ENCODE peak calls at places on chromosomes 3 and 15, in nine cellular contexts. U is AG09319; V is naive thymus-derived CD8-positive, alpha-beta T cell; D is ovary; S is OCI-M1; B is pulmonary artery endothelial cell; M is C1 segment of cervical spinal cord; T is AG08396; H is stimulated activated CD4-positive, alpha-beta T cell treated with anti-CD3 and anti-CD28 coated beads, Interleukin-12 subunit alpha, Interleukin-12 subunit beta, amount 100 ng/mL, for 4 hours. P is an unnamed sample.

GRCh38 chr3:31004025-31004678 is 109.7 kb upstream of the GADL1 start:
- DNase-seq in U (peak; percentile 58), V (no peak), D (no peak), S (no peak), B (peak; percentile 77), M (no peak), T (peak; percentile 65), H (no peak), P (no peak)

GRCh38 chr3:81198766-81199165 is 562.7 kb downstream of the GBE1 start:
- DNase-seq in U (no peak), V (no peak), D (no peak), S (peak; percentile 47), B (no peak), M (no peak), T (no peak), H (no peak), P (no peak)

GRCh38 chr15:72307036-72307435 is 12.9 kb downstream of the CELF6 start:
- DNase-seq in U (no peak), V (no peak), D (no peak), S (no peak), B (no peak), M (no peak), T (no peak), H (no peak), P (no peak)

GRCh38 chr15:62799919-62800318 is 242.6 kb upstream of the TPM1 start:
- DNase-seq in U (no peak), V (no peak), D (no peak), S (no peak), B (no peak), M (no peak), T (no peak), H (no peak), P (peak; percentile 37)

GRCh38 chr15:85707519-85708338 is 87.0 kb downstream of the KLHL25 start:
- DNase-seq in U (no peak), V (no peak), D (no peak), S (peak; percentile 86), B (peak; percentile 40), M (no peak), T (peak; percentile 20), H (no peak), P (no peak)

GRCh38 chr3:144912968-144913367 is 941.3 kb downstream of the DIPK2A start:
- DNase-seq in U (no peak), V (no peak), D (no peak), S (no peak), B (no peak), M (no peak), T (no peak), H (no peak), P (no peak)

GRCh38 chr3:150414989-150415388 is 6.9 kb downstream of the TSC22D2 start:
- DNase-seq in U (no peak), V (no peak), D (no peak), S (no peak), B (no peak), M (no peak), T (no peak), H (no peak), P (no peak)

GRCh38 chr3:190481779-190482178 is 32.1 kb upstream of the TMEM207 start:
- DNase-seq in U (no peak), V (no peak), D (no peak), S (no peak), B (no peak), M (no peak), T (no peak), H (no peak), P (no peak)

GRCh38 chr3:150603888-150604319 is 783 bp downstream of the SELENOT start:
- DNase-seq in U (no peak), V (no peak), D (no peak), S (peak; percentile 37), B (no peak), M (peak; percentile 61), T (no peak), H (no peak), P (no peak)

GRCh38 chr15:75036269-75036668 is 12.9 kb downstream of the PPCDC start:
- DNase-seq in U (no peak), V (no peak), D (no peak), S (no peak), B (no peak), M (no peak), T (no peak), H (no peak), P (no peak)

GRCh38 chr3:25897019-25897418 is 107.1 kb downstream of the OXSM start:
- DNase-seq in U (no peak), V (no peak), D (no peak), S (peak; percentile 63), B (no peak), M (no peak), T (no peak), H (no peak), P (no peak)

GRCh38 chr15:46848704-46849103 is 868.6 kb upstream of the SEMA6D start:
- DNase-seq in U (no peak), V (no peak), D (no peak), S (no peak), B (no peak), M (no peak), T (peak; percentile 8), H (no peak), P (no peak)

GRCh38 chr3:119206611-119207511 is 33.5 kb downstream of the UPK1B start:
- DNase-seq in U (no peak), V (no peak), D (no peak), S (peak; percentile 35), B (no peak), M (no peak), T (no peak), H (no peak), P (peak; percentile 54)

GRCh38 chr3:184317201-184317600 is 2.8 kb downstream of the EIF4G1 start:
- DNase-seq in U (no peak), V (no peak), D (no peak), S (no peak), B (no peak), M (no peak), T (no peak), H (no peak), P (no peak)

GRCh38 chr3:160641675-160642330 is 35.2 kb upstream of the ARL14 start:
- DNase-seq in U (no peak), V (no peak), D (no peak), S (peak; percentile 40), B (peak; percentile 66), M (no peak), T (no peak), H (no peak), P (no peak)

GRCh38 chr15:91023720-91024119 is 1.3 kb upstream of the VPS33B start:
- DNase-seq in U (no peak), V (no peak), D (no peak), S (no peak), B (no peak), M (no peak), T (no peak), H (no peak), P (no peak)

GRCh38 chr15:101561584-101561906 is 72.0 kb upstream of the PCSK6 start:
- DNase-seq in U (no peak), V (no peak), D (no peak), S (no peak), B (no peak), M (no peak), T (no peak), H (no peak), P (no peak)

GRCh38 chr15:85618956-85619491 is 175.7 kb downstream of the KLHL25 start:
- DNase-seq in U (peak; percentile 93), V (peak; percentile 16), D (peak; percentile 90), S (no peak), B (peak; percentile 84), M (no peak), T (peak; percentile 65), H (peak; percentile 49), P (peak; percentile 79)

GRCh38 chr3:41598804-41599481 is 363.0 kb downstream of the ULK4 start:
- DNase-seq in U (no peak), V (no peak), D (no peak), S (no peak), B (no peak), M (no peak), T (no peak), H (no peak), P (no peak)

GRCh38 chr3:94187697-94188096 is 124.8 kb downstream of the NSUN3 start:
- DNase-seq in U (no peak), V (no peak), D (no peak), S (no peak), B (no peak), M (no peak), T (no peak), H (no peak), P (no peak)

GRCh38 chr15:63998489-63998888 is 47.8 kb downstream of the DAPK2 start:
- DNase-seq in U (no peak), V (no peak), D (no peak), S (no peak), B (no peak), M (no peak), T (no peak), H (no peak), P (no peak)

GRCh38 chr3:194749631-194750271 is 64.1 kb downstream of the FAM43A start:
- DNase-seq in U (no peak), V (no peak), D (no peak), S (no peak), B (peak; percentile 8), M (no peak), T (no peak), H (no peak), P (no peak)

GRCh38 chr3:139520028-139520737 is 19.4 kb downstream of the RBP1 start:
- DNase-seq in U (no peak), V (no peak), D (no peak), S (peak; percentile 46), B (no peak), M (no peak), T (no peak), H (no peak), P (no peak)

GRCh38 chr3:17038900-17039545 is 154.3 kb downstream of the PLCL2 start:
- DNase-seq in U (no peak), V (no peak), D (no peak), S (no peak), B (no peak), M (no peak), T (no peak), H (no peak), P (no peak)

GRCh38 chr15:86872782-86873181 is 793.1 kb downstream of the AGBL1 start:
- DNase-seq in U (no peak), V (no peak), D (no peak), S (no peak), B (no peak), M (no peak), T (no peak), H (no peak), P (no peak)

GRCh38 chr3:73781536-73781935 is 156.8 kb upstream of the PDZRN3 start:
- DNase-seq in U (no peak), V (no peak), D (no peak), S (no peak), B (no peak), M (no peak), T (no peak), H (no peak), P (no peak)

P was measured in left cardiac atrium.